ENCODE peak calls at places on chromosome 20, in five cellular contexts. D, N, A, L and K are unnamed samples.

GRCh38 chr20:60862601-60863000 is 389.5 kb upstream of the CDH4 start:
- DNase-seq in D (no peak), N (no peak), A (no peak), L (no peak), K (no peak)

GRCh38 chr20:957544-957943 is 41.4 kb upstream of the ANGPT4 start:
- DNase-seq in D (no peak), N (no peak), A (no peak), L (no peak), K (no peak)

GRCh38 chr20:58213112-58213511 is 15.3 kb downstream of the ANKRD60 start:
- DNase-seq in D (no peak), N (no peak), A (no peak), L (no peak), K (no peak)

GRCh38 chr20:5073154-5074049 is 46.4 kb downstream of the PCNA start:
- DNase-seq in D (no peak), N (peak), A (peak), L (no peak), K (no peak)

GRCh38 chr20:57211949-57212889 is 54.2 kb downstream of the BMP7 start:
- DNase-seq in D (peak), N (peak), A (peak), L (no peak), K (no peak)

GRCh38 chr20:2652724-2653510 is 485 bp downstream of the NOP56 start:
- DNase-seq in D (no peak), N (peak), A (peak), L (peak), K (no peak)

GRCh38 chr20:24634855-24635254 is 165.4 kb downstream of the SYNDIG1 start:
- DNase-seq in D (peak), N (no peak), A (peak), L (no peak), K (no peak)

GRCh38 chr20:199996-200395 is 10.5 kb upstream of the DEFB128 start:
- DNase-seq in D (no peak), N (no peak), A (no peak), L (no peak), K (no peak)

GRCh38 chr20:57596998-57597939 is 23.0 kb downstream of the ZBP1 start:
- DNase-seq in D (no peak), N (peak), A (peak), L (peak), K (peak)

GRCh38 chr20:17536944-17537444 is 5.8 kb upstream of the BFSP1 start:
- DNase-seq in D (peak), N (peak), A (peak), L (peak), K (peak)

GRCh38 chr20:59403962-59404314 is 103.5 kb downstream of the EDN3 start:
- DNase-seq in D (no peak), N (no peak), A (no peak), L (no peak), K (no peak)

GRCh38 chr20:18011482-18011881 is 42.7 kb downstream of the MGME1 start:
- DNase-seq in D (no peak), N (no peak), A (no peak), L (no peak), K (no peak)

GRCh38 chr20:37356961-37357371 is 11.0 kb downstream of the SRC start:
- DNase-seq in D (no peak), N (no peak), A (no peak), L (no peak), K (no peak)

GRCh38 chr20:22127587-22127986 is 422.1 kb downstream of the PAX1 start:
- DNase-seq in D (no peak), N (no peak), A (no peak), L (no peak), K (no peak)

GRCh38 chr20:44057698-44058675 is 129.0 kb downstream of the JPH2 start:
- DNase-seq in D (peak), N (no peak), A (peak), L (no peak), K (peak)

GRCh38 chr20:41202426-41202825 is 65.1 kb downstream of the PLCG1 start:
- DNase-seq in D (no peak), N (no peak), A (no peak), L (no peak), K (no peak)

GRCh38 chr20:38723069-38723981 is 961 bp upstream of the SLC32A1 start:
- DNase-seq in D (no peak), N (no peak), A (no peak), L (no peak), K (no peak)

GRCh38 chr20:53578492-53579222 is 15.0 kb downstream of the ZNF217 start:
- DNase-seq in D (peak), N (no peak), A (peak), L (peak), K (no peak)

GRCh38 chr20:58747400-58747672 is 54.7 kb downstream of the NPEPL1 start:
- DNase-seq in D (no peak), N (no peak), A (no peak), L (no peak), K (peak)

GRCh38 chr20:35992713-35993335 is 24.4 kb downstream of the CNBD2 start:
- DNase-seq in D (peak), N (no peak), A (peak), L (no peak), K (no peak)

GRCh38 chr20:49674383-49675352 is 39.0 kb downstream of the B4GALT5 start:
- DNase-seq in D (peak), N (no peak), A (peak), L (no peak), K (no peak)
- TF ChIP-seq CTCF in D (no peak), N (no peak), A (peak), L (no peak), K (no peak)

GRCh38 chr20:11970243-11970836 is 52.6 kb downstream of the BTBD3 start:
- DNase-seq in D (no peak), N (no peak), A (no peak), L (no peak), K (no peak)

GRCh38 chr20:11965602-11966001 is 47.9 kb downstream of the BTBD3 start:
- DNase-seq in D (no peak), N (no peak), A (no peak), L (no peak), K (no peak)
- TF ChIP-seq CTCF in D (peak), N (no peak), A (peak), L (no peak), K (no peak)

DNA sequence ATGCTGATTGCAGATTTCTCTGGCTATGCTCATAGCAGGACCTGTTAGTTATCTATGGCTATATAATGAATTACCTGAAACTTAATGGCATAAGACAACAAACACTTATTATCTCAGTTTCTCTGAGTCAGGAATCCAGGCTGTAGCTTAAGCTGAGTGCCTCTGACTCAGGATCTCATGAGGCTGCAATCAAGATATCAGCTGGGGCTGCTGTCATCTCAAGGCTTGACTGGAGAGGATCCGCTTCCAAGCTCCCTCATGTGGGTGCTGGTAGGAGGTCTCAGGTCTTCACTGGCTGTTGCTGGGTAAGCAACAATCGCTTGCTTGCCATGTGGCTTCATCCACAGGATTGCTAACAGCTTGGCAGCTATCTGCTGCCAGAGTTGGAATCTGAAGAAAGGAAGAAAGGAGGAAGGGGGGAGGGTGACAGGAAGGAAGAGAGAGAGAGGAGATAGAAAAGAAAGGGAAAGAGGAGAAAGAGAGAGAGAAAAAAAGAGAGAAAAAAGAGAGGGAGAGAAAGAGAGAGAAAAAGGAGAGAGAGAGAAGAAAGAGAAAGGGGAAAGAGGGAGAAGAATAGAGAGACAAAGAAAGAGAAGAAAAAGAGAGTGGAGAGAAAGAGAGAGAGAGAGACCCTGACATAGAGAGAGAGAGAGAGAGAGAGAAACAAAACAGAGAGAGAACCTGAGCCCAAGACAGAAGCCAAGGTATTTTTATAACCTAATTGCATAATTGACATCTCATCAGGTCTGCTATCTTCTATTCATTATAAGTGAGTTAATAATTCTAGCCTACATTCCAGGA is 579.0 kb upstream of the BTBD3 start:
- DNase-seq in D (no peak), N (no peak), A (peak), L (no peak), K (no peak)
- TF ChIP-seq CTCF in D (no peak), N (no peak), A (no peak), L (no peak), K (no peak)

GRCh38 chr20:10094566-10095173 is 59.9 kb downstream of the ANKEF1 start:
- DNase-seq in D (no peak), N (no peak), A (no peak), L (no peak), K (no peak)
- TF ChIP-seq CTCF in D (no peak), N (no peak), A (no peak), L (no peak), K (peak)

GRCh38 chr20:45235995-45236394 is 14.8 kb downstream of the SEMG2 start:
- DNase-seq in D (no peak), N (peak), A (no peak), L (no peak), K (no peak)
- TF ChIP-seq CTCF in D (peak), N (no peak), A (peak), L (peak), K (peak)